ENCODE peak calls at places on chromosomes 3 and 15, in ten cellular contexts. W, J, M, T, Q, R, D, Y, H and N are unnamed samples.

GRCh38 chr3:53264718-53265117 is 8.9 kb upstream of the TKT start:
- DNase-seq in W (no peak), J (no peak), M (no peak), T (no peak), Q (no peak), R (no peak), D (no peak), Y (no peak), H (no peak), N (peak)

GRCh38 chr15:69253156-69253555 is 45.6 kb upstream of the PAQR5 start:
- DNase-seq in W (peak), J (no peak), M (no peak), T (no peak), Q (no peak), R (peak), D (peak), Y (peak), H (no peak), N (no peak)

GRCh38 chr3:10195692-10196091 is 31.0 kb downstream of the IRAK2 start:
- DNase-seq in W (no peak), J (no peak), M (no peak), T (no peak), Q (no peak), R (no peak), D (no peak), Y (no peak), H (no peak), N (no peak)

GRCh38 chr3:51675201-51675611 is 4.2 kb downstream of the TEX264 start:
- DNase-seq in W (no peak), J (no peak), M (no peak), T (no peak), Q (no peak), R (no peak), D (peak), Y (peak), H (no peak), N (peak)

GRCh38 chr15:27725733-27726132 is 373.4 kb downstream of the OCA2 start:
- DNase-seq in W (no peak), J (no peak), M (no peak), T (no peak), Q (no peak), R (no peak), D (no peak), Y (no peak), H (no peak), N (no peak)

GRCh38 chr15:57867970-57868791 is 161.7 kb downstream of the POLR2M start:
- DNase-seq in W (no peak), J (no peak), M (no peak), T (no peak), Q (no peak), R (no peak), D (no peak), Y (no peak), H (no peak), N (no peak)

GRCh38 chr15:100671858-100672543 is 69.6 kb downstream of the ASB7 start:
- DNase-seq in W (no peak), J (no peak), M (peak), T (no peak), Q (peak), R (no peak), D (no peak), Y (peak), H (no peak), N (peak)

GRCh38 chr15:99167640-99168039 is 62.8 kb downstream of the SYNM start:
- DNase-seq in W (no peak), J (no peak), M (peak), T (no peak), Q (no peak), R (no peak), D (no peak), Y (no peak), H (no peak), N (no peak)

GRCh38 chr3:48287034-48287433 is 46.1 kb downstream of the ZNF589 start:
- DNase-seq in W (no peak), J (no peak), M (no peak), T (no peak), Q (no peak), R (no peak), D (no peak), Y (no peak), H (no peak), N (no peak)